ENCODE peak calls at places on chromosomes 16 and 17, in four cellular contexts. One of them, this sample, is unnamed.
A peak's percentile ranks its signal among the peaks of the same experiment; 100 is the strongest.

GRCh38 chr16:62038225-62038624 is 2.0 kb upstream of the CDH8 start:
- DNase-seq in GM12878: no peak
- DNase-seq in H1: no peak
- DNase-seq in HepG2: no peak
- DNase-seq in this sample: no peak

GRCh38 chr17:75941442-75941819 is 589 bp upstream of the FBF1 start:
- DNase-seq in H1: no peak
- DNase-seq in GM12878: no peak
- DNase-seq in HepG2: no peak
- DNase-seq in this sample: no peak

GRCh38 chr16:1306344-1306743 is 3.1 kb upstream of the UBE2I start:
- DNase-seq in GM12878: no peak
- DNase-seq in H1: no peak
- DNase-seq in HepG2: no peak
- DNase-seq in this sample: no peak

GRCh38 chr16:14955546-14956231 is 18.4 kb downstream of the NPIPA1 start:
- DNase-seq in H1: peak; percentile 43
- DNase-seq in HepG2: no peak
- DNase-seq in GM12878: no peak
- DNase-seq in this sample: no peak

GRCh38 chr17:75783069-75783783 is 1.4 kb upstream of the UNK start:
- DNase-seq in HepG2: peak; percentile 52
- DNase-seq in H1: no peak
- DNase-seq in GM12878: peak; percentile 83
- DNase-seq in this sample: no peak

GRCh38 chr16:83915081-83915480 is 16.2 kb downstream of the MLYCD start:
- DNase-seq in H1: no peak
- DNase-seq in GM12878: no peak
- DNase-seq in HepG2: no peak
- DNase-seq in this sample: no peak

GRCh38 chr16:84371553-84371865 is 3.2 kb downstream of the ATP2C2 start:
- DNase-seq in HepG2: no peak
- DNase-seq in GM12878: no peak
- DNase-seq in H1: no peak
- DNase-seq in this sample: no peak

GRCh38 chr16:80122155-80122554 is 418.6 kb upstream of the DYNLRB2 start:
- DNase-seq in GM12878: no peak
- DNase-seq in HepG2: no peak
- DNase-seq in H1: no peak
- DNase-seq in this sample: no peak

GRCh38 chr16:1019234-1019933 is 37.8 kb downstream of the SOX8 start:
- DNase-seq in GM12878: no peak
- DNase-seq in HepG2: no peak
- DNase-seq in H1: no peak
- DNase-seq in this sample: no peak

GRCh38 chr17:36808181-36808661 is 129.1 kb upstream of the LHX1 start:
- DNase-seq in H1: no peak
- DNase-seq in GM12878: no peak
- DNase-seq in HepG2: no peak
- DNase-seq in this sample: peak; percentile 43

GRCh38 chr16:24957887-24958286 is 57.3 kb downstream of the ARHGAP17 start:
- DNase-seq in H1: no peak
- DNase-seq in HepG2: no peak
- DNase-seq in GM12878: no peak
- DNase-seq in this sample: no peak

GRCh38 chr16:12455287-12455798 is 348.3 kb downstream of the CPPED1 start:
- DNase-seq in HepG2: peak; percentile 53
- DNase-seq in H1: peak; percentile 84
- DNase-seq in GM12878: no peak
- DNase-seq in this sample: peak; percentile 68

DNA sequence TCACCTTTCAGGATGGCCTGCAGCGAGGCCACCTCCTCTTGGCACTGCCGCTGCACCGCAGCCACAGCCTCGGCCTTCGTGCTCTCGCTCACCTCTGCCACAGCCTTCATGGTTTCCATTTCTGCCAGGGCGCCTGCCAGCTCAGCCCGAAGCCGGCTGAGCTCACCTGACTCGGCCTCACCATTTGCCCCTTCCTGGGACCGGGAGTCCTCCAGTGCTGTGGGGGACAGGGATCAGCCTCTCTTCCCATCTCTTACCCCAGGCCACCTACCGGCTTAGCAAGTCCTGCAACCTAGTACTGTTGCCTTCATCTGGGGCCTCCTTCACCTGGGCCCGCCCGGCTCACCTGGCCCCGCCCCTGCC is 658 bp downstream of the RABEP2 start:
- DNase-seq in GM12878: no peak
- DNase-seq in H1: no peak
- DNase-seq in HepG2: no peak
- DNase-seq in this sample: no peak
- TF ChIP-seq USF2 in GM12878: no peak
- TF ChIP-seq USF2 in H1: no peak
- TF ChIP-seq USF2 in HepG2: no peak
- TF ChIP-seq USF2 in this sample: no peak

GRCh38 chr17:7548585-7549400 is at the start of gene TNFSF12:
- DNase-seq in GM12878: no peak
- DNase-seq in HepG2: no peak
- DNase-seq in H1: peak; percentile 73
- DNase-seq in this sample: peak; percentile 74
- TF ChIP-seq SP1 in GM12878: no peak
- TF ChIP-seq SP1 in HepG2: no peak
- TF ChIP-seq SP1 in H1: no peak
- TF ChIP-seq SP1 in this sample: no peak

DNA sequence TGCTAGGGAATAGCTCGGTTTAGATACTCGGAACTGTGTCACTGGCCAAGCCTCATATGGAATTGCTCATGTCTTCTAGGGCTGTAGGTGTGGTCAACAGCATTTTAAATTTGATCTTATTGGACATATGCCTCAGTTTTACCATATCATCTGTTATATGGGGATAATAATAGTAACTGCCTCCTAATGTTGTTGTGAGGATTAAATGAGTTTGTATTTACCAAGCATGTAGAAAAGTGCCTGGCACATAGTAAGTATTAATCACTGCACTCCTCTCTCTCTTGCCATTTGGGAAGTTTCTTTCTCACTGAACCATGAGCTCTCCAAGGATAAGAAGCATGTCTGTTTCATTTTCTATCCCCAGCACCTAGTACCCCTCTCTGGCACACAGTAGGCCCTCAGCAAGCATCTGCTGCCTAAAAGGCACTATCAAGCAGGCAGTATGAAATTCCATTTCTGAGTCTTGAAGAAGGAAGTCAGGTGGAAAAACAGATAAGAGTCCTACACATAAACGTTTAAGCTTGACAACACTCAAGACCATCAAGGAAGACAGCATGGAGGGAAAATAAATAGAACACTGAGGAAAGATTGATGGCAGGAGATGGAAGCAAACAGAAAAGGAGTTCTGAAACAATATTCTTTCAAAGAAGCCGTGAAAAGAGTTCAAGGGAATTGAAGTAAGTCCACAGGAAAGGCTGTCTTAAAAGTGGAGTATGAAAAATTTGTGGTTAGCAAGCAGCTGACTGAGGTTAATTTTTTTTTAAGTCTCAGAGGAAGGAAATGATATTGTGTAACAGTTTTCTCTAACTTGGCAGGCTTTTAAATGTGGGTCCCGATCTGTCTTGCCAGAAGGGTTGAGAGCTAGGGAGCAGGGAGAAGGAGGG is 2.2 kb upstream of the ATP6V0A1 start:
- DNase-seq in HepG2: no peak
- DNase-seq in GM12878: peak; percentile 57
- DNase-seq in H1: no peak
- DNase-seq in this sample: peak; percentile 65
- H3K4me2 ChIP-seq in HepG2: no peak overlapping the region
- H3K4me2 ChIP-seq in GM12878: peak overlapping the region; percentile 92
- H3K4me2 ChIP-seq in H1: no peak overlapping the region
- H3K4me2 ChIP-seq in this sample: peak overlapping the region; percentile 66

DNA sequence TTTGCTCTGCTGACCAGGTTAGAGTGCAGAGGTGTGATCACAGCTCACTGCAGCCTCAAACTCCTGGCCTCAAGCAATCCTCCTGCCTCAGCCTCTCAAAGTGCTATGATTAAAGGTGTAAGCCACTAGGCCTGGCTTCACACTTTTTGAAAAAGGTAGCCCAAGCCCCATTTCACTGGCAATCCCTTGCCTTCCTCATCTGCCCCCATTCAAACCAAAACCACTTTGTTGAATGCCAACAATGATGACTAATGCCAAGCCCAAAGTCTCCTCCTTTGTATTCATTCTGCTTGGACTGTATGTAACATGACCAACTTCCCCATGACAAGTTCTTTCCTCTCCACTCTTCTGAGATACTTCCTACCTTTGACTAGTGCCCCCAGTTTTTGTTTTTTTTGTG is 33.1 kb downstream of the N4BP1 start:
- DNase-seq in H1: no peak
- DNase-seq in HepG2: peak; percentile 48
- DNase-seq in GM12878: no peak
- DNase-seq in this sample: no peak
- TF ChIP-seq USF2 in H1: no peak
- TF ChIP-seq USF2 in HepG2: no peak
- TF ChIP-seq USF2 in GM12878: no peak
- TF ChIP-seq USF2 in this sample: no peak

GRCh38 chr17:83200231-83200699 is 120.9 kb downstream of the METRNL start:
- DNase-seq in H1: no peak
- DNase-seq in HepG2: no peak
- DNase-seq in GM12878: no peak
- DNase-seq in this sample: no peak
- TF ChIP-seq SP1 in H1: no peak
- TF ChIP-seq SP1 in HepG2: no peak
- TF ChIP-seq SP1 in GM12878: no peak
- TF ChIP-seq SP1 in this sample: no peak

DNA sequence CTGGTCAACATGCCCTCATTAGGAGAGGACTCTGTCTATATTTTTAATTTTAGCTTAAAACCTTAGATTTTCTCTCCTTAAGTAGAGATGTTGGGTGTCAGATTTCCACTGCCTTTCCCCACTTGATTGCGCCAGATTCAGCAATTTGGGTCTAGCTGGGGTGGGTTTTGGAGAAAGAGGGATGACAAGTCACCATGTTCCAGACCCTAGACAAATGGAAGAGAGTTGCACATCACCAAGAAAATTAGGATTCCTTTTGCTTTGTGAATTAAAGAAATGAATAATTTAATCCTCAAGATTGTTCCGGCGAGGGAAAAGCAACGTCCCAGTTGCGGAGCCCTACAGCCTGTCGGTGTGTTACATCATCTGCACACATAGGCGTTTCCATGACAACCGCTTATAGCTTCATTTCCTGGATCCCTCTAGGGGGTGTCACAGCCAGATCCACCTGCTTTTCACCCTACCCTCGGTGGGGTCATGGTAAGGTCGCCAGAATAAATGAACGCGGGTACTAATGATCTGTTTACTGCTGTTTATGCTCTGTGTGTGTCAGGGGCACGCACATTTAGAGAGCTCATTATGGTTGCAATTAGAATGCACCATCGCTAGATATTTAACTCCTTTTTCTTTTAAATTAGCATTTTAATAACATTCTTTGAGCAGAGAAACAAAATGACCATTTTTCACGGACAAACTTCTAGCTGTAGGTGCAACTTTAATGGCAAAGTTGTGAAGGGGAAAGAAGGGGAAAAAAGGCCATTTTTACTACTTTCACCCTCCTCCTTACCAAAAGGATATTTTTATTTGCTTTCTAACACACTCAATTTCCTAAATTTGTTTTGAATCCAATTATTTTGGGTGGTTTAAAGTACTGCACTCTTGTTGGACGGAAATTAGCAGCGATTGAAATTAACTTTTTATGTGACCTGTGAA is 41.9 kb downstream of the SNX11 start:
- DNase-seq in HepG2: peak; percentile 33
- DNase-seq in H1: no peak
- DNase-seq in GM12878: no peak
- DNase-seq in this sample: peak; percentile 76
- H3K4me2 ChIP-seq in HepG2: no peak overlapping the region
- H3K4me2 ChIP-seq in H1: no peak overlapping the region
- H3K4me2 ChIP-seq in GM12878: no peak overlapping the region
- H3K4me2 ChIP-seq in this sample: peak overlapping the region; percentile 33

DNA sequence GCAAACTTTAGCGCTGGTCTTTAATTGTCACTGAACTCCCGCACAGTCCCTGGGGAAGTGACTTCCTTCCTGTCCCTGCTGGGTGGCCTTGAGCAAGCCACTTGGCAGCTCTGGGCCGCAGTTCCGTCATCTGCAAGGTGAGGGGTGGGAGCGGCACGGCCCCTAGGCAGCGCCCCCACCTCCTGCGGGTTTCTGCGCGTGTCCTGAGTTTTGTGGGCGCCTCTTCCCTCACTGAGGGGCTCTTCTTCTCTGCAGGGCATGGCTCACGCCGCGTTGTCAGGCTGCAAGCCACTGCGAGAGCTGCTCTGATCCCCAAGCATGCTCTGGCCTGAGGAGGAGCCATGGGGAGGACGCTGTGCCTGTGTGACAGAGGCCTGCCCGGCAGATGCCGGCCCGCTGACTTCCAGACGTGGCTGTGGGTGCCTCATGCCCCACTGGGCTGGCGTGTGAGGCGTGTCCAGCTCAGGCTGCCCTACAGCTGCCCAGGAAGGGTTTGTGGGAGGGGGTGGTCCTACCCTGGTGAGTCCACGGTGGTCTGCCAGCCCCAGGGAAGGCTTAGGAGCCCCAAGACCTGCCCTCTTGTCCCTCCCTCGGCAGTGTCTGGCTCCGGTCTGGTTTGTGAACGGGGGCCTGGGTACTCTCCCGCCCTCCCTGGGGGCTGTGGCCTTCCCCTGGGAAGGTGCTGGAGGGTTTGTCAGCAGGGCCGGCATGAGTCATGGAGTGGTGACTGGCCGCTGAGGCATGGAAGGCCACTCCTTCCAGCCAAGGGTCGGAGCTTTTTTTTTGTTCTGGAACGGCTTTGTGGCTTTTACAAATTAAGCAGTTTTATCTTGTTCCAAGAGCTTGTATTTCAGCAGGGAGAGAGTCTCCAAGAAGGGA is 182.0 kb downstream of the SEC14L1 start:
- DNase-seq in GM12878: no peak
- DNase-seq in H1: no peak
- DNase-seq in HepG2: peak; percentile 85
- DNase-seq in this sample: peak; percentile 78
- TF ChIP-seq USF2 in GM12878: no peak
- TF ChIP-seq USF2 in H1: no peak
- TF ChIP-seq USF2 in HepG2: no peak
- TF ChIP-seq USF2 in this sample: no peak

This sample was measured in K562.